ENCODE peak calls at places on chromosomes 13 and 19, in four cellular contexts. F is endodermal cell, O is cardiac muscle cell, Y is GM23248. Z is an unnamed sample.

GRCh38 chr13:101121608-101122007 is 294.7 kb downstream of the NALCN start:
- DNase-seq in F (no peak), O (no peak), Y (no peak), Z (no peak)

GRCh38 chr19:6270822-6271221 is 9.0 kb downstream of the MLLT1 start:
- DNase-seq in F (no peak), O (no peak), Y (no peak), Z (no peak)

GRCh38 chr13:77535448-77535847 is at the start of gene SCEL:
- DNase-seq in F (no peak), O (no peak), Y (no peak), Z (no peak)

GRCh38 chr19:18119243-18120105 is 21.9 kb downstream of the MAST3 start:
- DNase-seq in F (no peak), O (no peak), Y (no peak), Z (peak; percentile 75)

GRCh38 chr13:46596501-46596900 is 43.5 kb downstream of the LRCH1 start:
- DNase-seq in F (no peak), O (no peak), Y (no peak), Z (no peak)

GRCh38 chr13:101127741-101128353 is 288.5 kb downstream of the NALCN start:
- DNase-seq in F (no peak), O (peak; percentile 71), Y (peak; percentile 66), Z (no peak)

GRCh38 chr13:113489549-113490495 is 689 bp downstream of the DCUN1D2 start:
- DNase-seq in F (peak; percentile 76), O (peak; percentile 38), Y (peak; percentile 79), Z (peak; percentile 53)

GRCh38 chr19:28705008-28705407 is 507.9 kb downstream of the UQCRFS1 start:
- DNase-seq in F (no peak), O (peak; percentile 26), Y (peak; percentile 93), Z (no peak)

DNA sequence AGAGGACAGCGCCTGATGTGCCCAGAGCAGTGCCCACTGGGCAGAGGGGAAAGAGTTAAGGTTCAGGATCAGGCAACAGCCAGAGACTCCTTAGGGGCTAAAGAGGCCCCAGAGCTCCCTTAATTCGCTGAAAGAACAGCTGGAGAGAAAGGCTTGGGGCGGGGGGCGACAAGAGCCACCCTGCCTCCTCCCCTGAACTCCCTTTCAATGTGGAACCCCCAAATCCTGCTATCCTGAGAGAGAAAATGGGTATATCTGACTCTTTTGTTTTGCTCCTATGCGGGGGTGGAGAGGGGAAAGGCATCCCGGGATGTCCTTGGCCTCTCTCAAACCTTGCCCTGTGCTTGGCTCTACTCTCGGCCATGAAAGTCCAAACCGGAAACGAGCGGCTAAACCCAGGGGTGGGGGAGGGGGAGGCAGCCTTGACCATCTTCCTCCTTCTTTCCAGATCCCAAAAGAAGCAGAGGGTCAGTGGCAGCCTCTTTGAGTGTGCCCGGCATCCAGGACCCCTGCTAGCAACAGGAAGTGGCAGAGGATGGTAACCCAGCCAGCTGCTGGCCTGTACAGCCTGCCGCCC is 4.7 kb downstream of the PRKACA start:
- DNase-seq in F (no peak), O (no peak), Y (peak; percentile 53), Z (no peak)
- H3K4me3 ChIP-seq in F (no peak overlapping the region), O (no peak overlapping the region), Y (peak overlapping the region; percentile 10), Z (no peak overlapping the region)

DNA sequence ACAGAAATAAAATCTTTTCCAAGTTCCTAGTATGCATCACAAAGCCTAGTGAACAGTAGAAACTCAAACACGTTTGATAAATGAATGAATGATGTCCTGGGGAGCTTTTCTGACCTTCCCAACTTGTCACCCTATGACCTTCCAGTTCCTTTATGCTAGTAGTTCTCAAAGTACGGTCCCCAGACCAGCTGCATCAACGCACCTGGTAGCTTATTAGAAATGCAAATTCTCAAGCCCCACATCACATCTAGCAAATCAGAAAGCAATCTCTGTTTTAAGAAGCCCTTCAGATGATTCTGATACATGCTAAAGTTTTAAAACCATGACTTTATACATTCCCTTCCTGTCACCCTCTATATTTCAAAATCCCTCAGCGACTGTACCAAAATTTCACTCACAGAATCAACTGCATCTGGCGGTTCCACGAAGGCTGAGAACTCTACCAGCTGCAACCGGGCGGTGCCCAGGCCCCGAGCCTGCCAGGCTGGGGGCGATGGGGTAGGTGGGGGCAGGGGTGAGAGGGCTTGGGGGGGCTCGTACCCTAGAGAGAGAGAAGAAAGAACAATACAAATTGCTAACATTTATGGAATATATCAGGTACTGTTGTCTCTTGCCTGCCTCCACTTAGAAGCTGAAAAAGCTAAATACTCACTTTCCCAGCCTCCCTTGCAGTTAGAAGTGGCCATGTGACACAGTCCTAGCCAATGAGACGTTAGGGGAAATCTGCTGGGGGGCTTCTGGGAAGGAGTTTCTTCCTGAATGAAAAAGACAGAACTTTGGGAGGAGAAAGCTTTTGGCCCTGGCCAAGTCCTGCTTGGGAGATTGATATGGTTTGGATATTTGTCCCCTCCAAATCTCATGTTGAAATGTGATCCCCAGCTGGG is 13.3 kb downstream of the CD37 start:
- DNase-seq in F (no peak), O (no peak), Y (no peak), Z (no peak)
- H3K36me3 ChIP-seq in F (peaks cover 93% of the 10 kb centered on the region), O (peaks cover 77% of the 10 kb centered on the region), Y (no peaks in the 10 kb centered on the region), Z (no peaks in the 10 kb centered on the region)

DNA sequence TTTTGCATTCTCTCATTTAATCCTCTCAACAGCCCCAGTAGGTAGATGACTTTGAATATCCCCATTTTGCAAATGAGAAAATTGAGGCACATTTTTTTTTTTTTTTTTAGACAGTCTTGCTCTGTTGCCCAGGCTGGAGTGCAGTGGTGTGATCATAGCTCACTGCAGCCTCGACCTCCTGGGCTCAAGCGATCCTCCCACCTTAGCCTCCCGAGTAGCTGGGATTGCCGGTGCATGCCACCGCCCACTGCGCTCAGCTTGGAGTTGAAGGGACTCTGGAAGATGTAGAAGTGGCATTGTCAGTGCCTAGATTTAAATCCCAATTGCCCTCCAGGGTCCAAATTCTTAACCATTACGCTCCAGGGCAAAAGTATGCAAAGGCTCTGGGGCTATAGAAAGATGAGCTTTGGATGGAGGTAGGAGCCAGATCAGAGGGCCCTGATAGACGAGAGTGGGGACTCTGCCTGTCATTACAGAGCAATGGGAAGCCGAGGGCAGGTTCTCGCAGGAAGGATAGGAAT is 813 bp upstream of the MCOLN1 start:
- DNase-seq in F (no peak), O (no peak), Y (no peak), Z (no peak)
- H3K4me1 ChIP-seq in F (peaks cover 7% of the 10 kb centered on the region), O (peaks cover 7% of the 10 kb centered on the region), Y (peaks cover 8% of the 10 kb centered on the region), Z (peaks cover 21% of the 10 kb centered on the region)

GRCh38 chr19:1882786-1883692 is 2.3 kb downstream of the ABHD17A start:
- DNase-seq in F (no peak), O (no peak), Y (no peak), Z (no peak)
- H3K4me3 ChIP-seq in F (no peak overlapping the region), O (no peak overlapping the region), Y (peak overlapping the region; percentile 95), Z (peak overlapping the region; percentile 77)

GRCh38 chr13:73820688-73821087 is 313.5 kb downstream of the KLF12 start:
- DNase-seq in F (no peak), O (no peak), Y (no peak), Z (no peak)
- H3K36me3 ChIP-seq in F (no peaks in the 10 kb centered on the region), O (no peaks in the 10 kb centered on the region), Y (no peaks in the 10 kb centered on the region), Z (no peaks in the 10 kb centered on the region)

DNA sequence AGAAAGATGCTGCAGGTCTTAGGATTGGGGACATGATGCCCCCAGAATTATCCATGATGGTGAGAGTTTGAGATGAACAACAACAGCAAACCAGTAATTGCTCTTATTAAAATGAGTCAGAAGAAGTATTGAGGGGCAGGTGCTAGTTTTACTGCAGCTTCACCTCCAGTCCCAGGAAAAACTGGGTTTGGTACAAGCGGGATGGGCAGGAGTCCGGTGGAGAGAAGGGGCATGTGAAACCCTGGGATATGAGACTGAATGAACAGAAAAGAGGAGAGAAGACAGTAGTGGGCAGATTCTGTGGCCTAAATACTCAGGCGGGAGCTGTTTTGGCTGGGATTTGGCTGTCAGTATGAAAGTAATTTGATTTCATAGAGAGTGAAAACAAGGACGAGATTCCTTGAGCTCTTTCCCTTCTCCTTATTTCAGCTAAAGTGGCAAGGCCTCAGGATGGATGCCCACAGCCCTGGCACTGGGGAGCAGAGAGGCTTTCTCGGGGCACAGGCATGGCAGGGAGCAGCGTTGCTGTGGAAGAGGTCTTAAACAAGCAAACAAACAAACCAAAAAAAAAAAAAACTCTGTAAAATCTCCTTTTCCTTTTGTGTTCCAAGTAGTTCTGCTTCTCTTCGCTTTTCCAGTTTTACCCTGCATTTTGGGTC is 30.7 kb downstream of the NFIX start:
- DNase-seq in F (no peak), O (no peak), Y (no peak), Z (no peak)
- H3K4me1 ChIP-seq in F (no peaks in the 10 kb centered on the region), O (peaks cover 4% of the 10 kb centered on the region), Y (peaks cover 55% of the 10 kb centered on the region), Z (peaks cover 16% of the 10 kb centered on the region)

GRCh38 chr19:3698386-3698950 is 1.8 kb downstream of the PIP5K1C start:
- DNase-seq in F (no peak), O (no peak), Y (peak; percentile 52), Z (no peak)
- H3K4me3 ChIP-seq in F (no peak overlapping the region), O (no peak overlapping the region), Y (no peak overlapping the region), Z (no peak overlapping the region)

GRCh38 chr13:36986462-36987240 is 12.5 kb downstream of the ALG5 start:
- DNase-seq in F (no peak), O (no peak), Y (peak; percentile 26), Z (no peak)

GRCh38 chr13:36997716-36998427 is 1.3 kb downstream of the ALG5 start:
- DNase-seq in F (no peak), O (no peak), Y (peak; percentile 51), Z (no peak)

GRCh38 chr13:36992362-36992761 is 6.8 kb downstream of the ALG5 start:
- DNase-seq in F (no peak), O (no peak), Y (no peak), Z (no peak)
- H3K36me3 ChIP-seq in F (peaks cover 84% of the 10 kb centered on the region), O (peaks cover 55% of the 10 kb centered on the region), Y (peaks cover 67% of the 10 kb centered on the region), Z (peaks cover 54% of the 10 kb centered on the region)

GRCh38 chr13:98105929-98106336 is 37.0 kb upstream of the FARP1 start:
- DNase-seq in F (no peak), O (no peak), Y (peak; percentile 74), Z (no peak)
- H3K4me1 ChIP-seq in F (no peaks in the 10 kb centered on the region), O (no peaks in the 10 kb centered on the region), Y (peaks cover 9% of the 10 kb centered on the region), Z (no peaks in the 10 kb centered on the region)